ENCODE peak calls at places on chromosomes 16 and 17, in four cellular contexts. I is A549, O is K562, U is HepG2. F is an unnamed sample.

GRCh38 chr17:81329279-81329926 is 34.3 kb upstream of the SLC38A10 start:
- DNase-seq in U (peak; percentile 79), O (peak; percentile 58), I (peak; percentile 93), F (peak; percentile 92)

GRCh38 chr16:8631373-8631772 is 9.9 kb downstream of the METTL22 start:
- DNase-seq in O (no peak), I (no peak), U (no peak), F (no peak)

GRCh38 chr16:25747160-25747758 is 55.5 kb downstream of the HS3ST4 start:
- DNase-seq in I (no peak), O (peak; percentile 38), U (no peak), F (no peak)

GRCh38 chr17:79777844-79778503 is at the start of gene CBX2:
- DNase-seq in O (peak; percentile 88), U (peak; percentile 43), I (peak; percentile 75), F (peak; percentile 42)

GRCh38 chr17:68087851-68088250 is 52.3 kb downstream of the KPNA2 start:
- DNase-seq in I (no peak), U (no peak), O (no peak), F (no peak)

GRCh38 chr17:732788-733720 is 658 bp downstream of the TLCD3A start:
- DNase-seq in O (peak; percentile 40), U (no peak), I (peak; percentile 51), F (peak; percentile 37)

GRCh38 chr17:78034429-78035091 is 76.1 kb downstream of the TNRC6C start:
- DNase-seq in O (no peak), I (peak; percentile 50), U (no peak), F (peak; percentile 67)

GRCh38 chr17:74631468-74632195 is 8.1 kb upstream of the CD300E start:
- DNase-seq in O (no peak), I (no peak), U (no peak), F (no peak)

GRCh38 chr16:47732122-47732805 is 271.1 kb downstream of the PHKB start:
- DNase-seq in U (no peak), I (peak; percentile 28), O (no peak), F (peak; percentile 98)

GRCh38 chr17:1713878-1714487 is 3.8 kb upstream of the TLCD2 start:
- DNase-seq in U (peak; percentile 75), O (peak; percentile 56), I (peak; percentile 86), F (peak; percentile 32)

GRCh38 chr16:4837733-4838501 is 9.2 kb downstream of the GLYR1 start:
- DNase-seq in O (no peak), U (no peak), I (no peak), F (no peak)

GRCh38 chr17:1360975-1361374 is 39.0 kb downstream of the YWHAE start:
- DNase-seq in O (no peak), U (no peak), I (no peak), F (no peak)

GRCh38 chr17:77995146-77995852 is 36.8 kb downstream of the TNRC6C start:
- DNase-seq in O (no peak), U (no peak), I (no peak), F (no peak)

GRCh38 chr16:84914273-84914672 is 94.5 kb downstream of the CRISPLD2 start:
- DNase-seq in O (no peak), I (no peak), U (no peak), F (no peak)

GRCh38 chr16:49838361-49838638 is 17.6 kb downstream of the ZNF423 start:
- DNase-seq in I (no peak), O (no peak), U (no peak), F (no peak)

GRCh38 chr16:28140788-28141618 is 70.8 kb downstream of the XPO6 start:
- DNase-seq in O (no peak), U (peak; percentile 10), I (no peak), F (no peak)

GRCh38 chr16:14509675-14510132 is 120.4 kb downstream of the PARN start:
- DNase-seq in U (no peak), O (no peak), I (no peak), F (no peak)

GRCh38 chr17:32265192-32265895 is at the start of gene RHBDL3:
- DNase-seq in O (no peak), I (no peak), U (no peak), F (no peak)

GRCh38 chr16:31390504-31391043 is 2.6 kb upstream of the ITGAD start:
- DNase-seq in O (no peak), I (no peak), U (no peak), F (no peak)

GRCh38 chr17:13563916-13564315 is 37.8 kb downstream of the HS3ST3A1 start:
- DNase-seq in O (no peak), I (no peak), U (no peak), F (no peak)

GRCh38 chr17:28996554-28997096 is 9.2 kb downstream of the SEZ6 start:
- DNase-seq in U (peak; percentile 45), I (no peak), O (no peak), F (no peak)

GRCh38 chr16:60151987-60152386 is 1417.9 kb upstream of the GOT2 start:
- DNase-seq in O (no peak), I (peak; percentile 67), U (peak; percentile 81), F (no peak)

GRCh38 chr16:85498607-85499006 is 114.5 kb upstream of the GSE1 start:
- DNase-seq in O (no peak), U (no peak), I (no peak), F (no peak)

GRCh38 chr17:75617218-75617617 is 16.0 kb upstream of the SMIM5 start:
- DNase-seq in I (no peak), O (no peak), U (no peak), F (no peak)

GRCh38 chr17:79322216-79323123 is 247.8 kb downstream of the ENGASE start:
- DNase-seq in U (no peak), I (no peak), O (no peak), F (no peak)

GRCh38 chr16:58152246-58152868 is 23.2 kb upstream of the CFAP20 start:
- DNase-seq in O (no peak), I (no peak), U (peak; percentile 37), F (no peak)

GRCh38 chr17:50660042-50660886 is 25.6 kb downstream of the ABCC3 start:
- DNase-seq in O (peak; percentile 56), I (peak; percentile 95), U (peak; percentile 90), F (peak; percentile 39)

GRCh38 chr16:31875112-31875803 is 1.7 kb downstream of the ZNF267 start:
- DNase-seq in U (no peak), O (peak; percentile 18), I (no peak), F (peak; percentile 19)

GRCh38 chr16:24418729-24419128 is 120.6 kb upstream of the RBBP6 start:
- DNase-seq in U (no peak), I (peak; percentile 13), O (no peak), F (no peak)

GRCh38 chr16:22109258-22109898 is 17.0 kb downstream of the VWA3A start:
- DNase-seq in O (no peak), I (no peak), U (no peak), F (no peak)

GRCh38 chr16:12609937-12610699 is 193.6 kb downstream of the CPPED1 start:
- DNase-seq in O (no peak), I (no peak), U (peak; percentile 86), F (no peak)

GRCh38 chr17:17692353-17693252 is 11.3 kb downstream of the RAI1 start:
- DNase-seq in U (peak; percentile 52), O (no peak), I (peak; percentile 73), F (no peak)

GRCh38 chr16:17474037-17474436 is 3.3 kb upstream of the XYLT1 start:
- DNase-seq in O (no peak), I (no peak), U (no peak), F (no peak)

GRCh38 chr16:17474572-17474971 is 3.8 kb upstream of the XYLT1 start:
- DNase-seq in O (no peak), U (no peak), I (no peak), F (no peak)

GRCh38 chr16:17471745-17472075 is 950 bp upstream of the XYLT1 start:
- DNase-seq in I (no peak), U (no peak), O (no peak), F (peak; percentile 67)

GRCh38 chr16:17476414-17477259 is 5.9 kb upstream of the XYLT1 start:
- DNase-seq in O (peak; percentile 18), U (peak; percentile 58), I (peak; percentile 53), F (peak; percentile 74)

GRCh38 chr16:17475104-17475503 is 4.3 kb upstream of the XYLT1 start:
- DNase-seq in I (no peak), O (no peak), U (no peak), F (no peak)
- TF ChIP-seq CEBPB in I (no peak), O (no peak), U (no peak), F (no peak)

GRCh38 chr16:3188675-3188924 is 596 bp downstream of the OR1F1 start:
- DNase-seq in U (no peak), I (no peak), O (no peak), F (no peak)

GRCh38 chr16:3190949-3191353 is 2.9 kb downstream of the OR1F1 start:
- DNase-seq in I (peak; percentile 67), O (peak; percentile 50), U (peak; percentile 16), F (no peak)

GRCh38 chr16:3187798-3188674 is at the start of gene OR1F1:
- DNase-seq in U (peak; percentile 71), I (peak; percentile 95), O (peak; percentile 83), F (peak; percentile 80)

GRCh38 chr16:3189869-3190268 is 1.9 kb downstream of the OR1F1 start:
- DNase-seq in U (no peak), I (no peak), O (no peak), F (no peak)

DNA sequence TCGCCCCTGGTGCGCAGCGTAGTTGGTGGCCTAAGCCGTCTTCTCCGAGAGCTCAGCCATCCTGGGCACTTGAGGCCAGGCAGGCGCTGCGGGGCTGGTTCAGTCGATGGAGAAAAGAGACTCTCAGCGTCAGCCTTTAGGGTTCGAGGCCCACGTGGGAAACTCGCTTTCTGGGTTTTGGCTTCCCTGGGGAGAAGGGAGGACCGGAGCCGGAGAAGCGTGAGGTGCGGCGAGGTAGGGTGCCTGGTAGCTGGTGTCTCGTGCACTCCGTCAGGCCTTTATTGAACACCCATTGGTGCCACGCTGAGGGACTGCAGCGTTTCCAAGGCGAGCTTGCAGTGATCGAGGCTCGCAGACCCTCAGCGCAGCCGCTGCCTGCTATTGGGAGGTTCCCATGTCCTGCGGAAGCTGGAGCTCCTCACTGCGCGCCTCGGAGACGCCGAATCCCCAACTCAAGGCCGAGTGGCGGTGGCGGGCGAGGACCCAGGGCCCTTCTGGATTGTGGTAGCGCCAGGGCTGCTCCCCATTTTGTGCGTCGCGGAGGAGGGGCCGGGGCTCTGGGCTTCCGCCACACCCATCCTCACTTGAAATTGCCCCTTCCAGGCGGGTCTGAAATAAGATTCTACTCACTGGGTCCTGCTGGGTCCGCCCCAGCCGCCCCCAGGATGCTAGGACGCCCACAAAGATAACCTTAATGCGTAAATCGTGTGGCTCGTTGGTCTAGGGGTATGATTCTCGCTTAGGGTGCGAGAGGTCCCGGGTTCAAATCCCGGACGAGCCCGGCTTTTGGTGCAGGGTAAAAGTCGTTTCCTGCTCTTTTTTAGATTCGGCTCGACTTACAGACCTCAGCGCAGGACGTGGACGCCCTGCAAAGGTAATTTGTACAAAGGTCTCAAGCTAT is 1.2 kb downstream of the OR1F1 start:
- DNase-seq in O (peak; percentile 85), U (peak; percentile 60), I (peak; percentile 91), F (peak; percentile 59)
- TF ChIP-seq MAZ in O (peak; percentile 13), U (no peak), I (peak; percentile 65), F (peak; percentile 29)

GRCh38 chr17:44345497-44346026 is 460 bp downstream of the GRN start:
- DNase-seq in O (peak; percentile 56), U (peak; percentile 79), I (peak; percentile 75), F (peak; percentile 59)
- TF ChIP-seq CEBPB in O (no peak), U (no peak), I (no peak), F (no peak)

GRCh38 chr17:4584125-4584834 is at the start of gene SMTNL2:
- DNase-seq in O (no peak), I (no peak), U (no peak), F (no peak)

GRCh38 chr17:4584835-4585187 is 482 bp downstream of the SMTNL2 start:
- DNase-seq in U (no peak), O (no peak), I (no peak), F (no peak)

GRCh38 chr17:4583796-4584124 is 569 bp upstream of the SMTNL2 start:
- DNase-seq in I (peak; percentile 68), O (no peak), U (no peak), F (no peak)

GRCh38 chr17:4586043-4586442 is 1.7 kb downstream of the SMTNL2 start:
- DNase-seq in U (no peak), O (no peak), I (no peak), F (no peak)

GRCh38 chr17:4585203-4585939 is 1.0 kb downstream of the SMTNL2 start:
- DNase-seq in O (no peak), U (peak; percentile 36), I (no peak), F (no peak)
- TF ChIP-seq MAZ in O (no peak), U (no peak), I (no peak), F (no peak)